ENCODE peak calls at places on chromosomes 1 and 21, in seven cellular contexts. V, T, I, X, Q, J and K are unnamed samples.

GRCh38 chr1:228158151-228158571 is 7.4 kb upstream of the IBA57 start:
- DNase-seq in J (no peak), I (no peak), V (no peak), X (peak), T (no peak), Q (no peak), K (no peak)

GRCh38 chr1:6998267-6998666 is 213.0 kb downstream of the CAMTA1 start:
- DNase-seq in I (no peak), Q (no peak), T (peak), V (no peak), J (no peak), X (no peak), K (no peak)

GRCh38 chr1:93374334-93375106 is 28.8 kb downstream of the DR1 start:
- DNase-seq in Q (no peak), X (no peak), J (no peak), T (no peak), V (no peak), I (no peak), K (no peak)

GRCh38 chr1:180343931-180344406 is 113.9 kb downstream of the LHX4 start:
- DNase-seq in X (no peak), Q (peak), I (peak), J (no peak), V (peak), T (no peak), K (no peak)

GRCh38 chr1:41418868-41419583 is 57.8 kb downstream of the FOXO6 start:
- DNase-seq in X (peak), V (peak), I (no peak), T (peak), Q (peak), J (no peak), K (no peak)

GRCh38 chr1:84478876-84479868 is at the start of gene RPF1:
- DNase-seq in X (peak), J (peak), T (peak), I (peak), V (peak), Q (peak), K (peak)

GRCh38 chr1:118012725-118013124 is 83.2 kb downstream of the WDR3 start:
- DNase-seq in Q (no peak), T (no peak), I (no peak), X (no peak), J (no peak), V (no peak), K (no peak)

GRCh38 chr1:59261537-59261936 is 35.4 kb upstream of the FGGY start:
- DNase-seq in T (no peak), V (no peak), I (no peak), J (no peak), X (no peak), Q (no peak), K (no peak)

GRCh38 chr1:10765734-10766478 is 30.5 kb downstream of the CASZ1 start:
- DNase-seq in Q (peak), T (no peak), J (no peak), I (no peak), X (no peak), V (no peak), K (no peak)

GRCh38 chr1:3290915-3291314 is 163.6 kb upstream of the ARHGEF16 start:
- DNase-seq in Q (no peak), T (no peak), J (no peak), X (no peak), I (no peak), V (no peak), K (no peak)

GRCh38 chr1:224637936-224638335 is 21.8 kb downstream of the CNIH3 start:
- DNase-seq in V (no peak), I (no peak), Q (no peak), X (no peak), J (no peak), T (no peak), K (no peak)

GRCh38 chr1:110648405-110648804 is 26.3 kb downstream of the KCNA3 start:
- DNase-seq in T (no peak), Q (no peak), J (no peak), I (no peak), X (no peak), V (no peak), K (no peak)

GRCh38 chr1:70084314-70084915 is 121.0 kb downstream of the LRRC40 start:
- DNase-seq in I (no peak), V (no peak), X (no peak), Q (no peak), J (no peak), T (no peak), K (no peak)

GRCh38 chr21:35658242-35658641 is 402.1 kb downstream of the SETD4 start:
- DNase-seq in J (no peak), X (no peak), Q (no peak), V (peak), T (no peak), I (peak), K (no peak)

GRCh38 chr1:12435639-12436344 is 182.2 kb downstream of the DHRS3 start:
- DNase-seq in V (peak), J (no peak), X (no peak), Q (peak), I (peak), T (no peak), K (no peak)

GRCh38 chr1:41917835-41918449 is 780 bp downstream of the HIVEP3 start:
- DNase-seq in Q (peak), V (no peak), J (no peak), X (no peak), T (no peak), I (peak), K (peak)

GRCh38 chr1:208837242-208837641 is 593.1 kb upstream of the PLXNA2 start:
- DNase-seq in I (no peak), Q (no peak), T (no peak), X (no peak), V (no peak), J (no peak), K (no peak)

GRCh38 chr1:225462429-225462713 is 34.5 kb upstream of the LBR start:
- DNase-seq in I (no peak), Q (no peak), T (peak), X (peak), J (no peak), V (no peak), K (no peak)

GRCh38 chr1:217048104-217048707 is 325.0 kb upstream of the ESRRG start:
- DNase-seq in V (no peak), I (peak), T (no peak), Q (no peak), J (no peak), X (no peak), K (no peak)

GRCh38 chr1:2466834-2467554 is 9.1 kb upstream of the PLCH2 start:
- DNase-seq in J (no peak), Q (no peak), X (no peak), V (no peak), I (no peak), T (no peak), K (peak)

GRCh38 chr1:247471445-247472016 is 13.6 kb upstream of the OR2B11 start:
- DNase-seq in J (no peak), Q (no peak), I (no peak), T (no peak), X (no peak), V (no peak), K (no peak)

GRCh38 chr21:31364265-31364945 is 20.3 kb upstream of the TIAM1 start:
- DNase-seq in J (no peak), T (no peak), X (no peak), I (no peak), Q (no peak), V (no peak), K (no peak)

GRCh38 chr21:26394341-26394740 is 178.7 kb downstream of the CYYR1 start:
- DNase-seq in Q (no peak), V (peak), T (no peak), J (no peak), X (no peak), I (no peak), K (no peak)

GRCh38 chr1:172002725-172003345 is 161.5 kb downstream of the DNM3 start:
- DNase-seq in V (peak), T (no peak), X (no peak), J (no peak), Q (peak), I (peak), K (peak)

GRCh38 chr1:94653454-94653853 is 111.9 kb upstream of the F3 start:
- DNase-seq in X (no peak), V (no peak), T (no peak), Q (no peak), I (no peak), J (no peak), K (no peak)

GRCh38 chr1:12456979-12457378 is 161.0 kb downstream of the DHRS3 start:
- DNase-seq in J (no peak), T (no peak), I (no peak), V (no peak), Q (peak), X (no peak), K (no peak)

GRCh38 chr1:9410737-9411297 is 118.1 kb downstream of the SPSB1 start:
- DNase-seq in Q (peak), T (no peak), J (no peak), V (peak), I (peak), X (no peak), K (no peak)

GRCh38 chr1:102833171-102833570 is 275.2 kb downstream of the COL11A1 start:
- DNase-seq in Q (no peak), V (no peak), J (no peak), T (no peak), I (no peak), X (no peak), K (no peak)

GRCh38 chr1:33966346-33967141 is 102.7 kb downstream of the HMGB4 start:
- DNase-seq in Q (no peak), V (no peak), X (no peak), J (no peak), T (peak), I (no peak), K (no peak)

GRCh38 chr1:27380223-27380622 is 2.9 kb downstream of the CD164L2 start:
- DNase-seq in V (no peak), J (no peak), X (no peak), I (no peak), T (no peak), Q (no peak), K (no peak)

GRCh38 chr1:2969870-2970291 is 51.4 kb upstream of the ACTRT2 start:
- DNase-seq in J (no peak), V (no peak), X (no peak), T (peak), I (no peak), Q (no peak), K (no peak)

GRCh38 chr1:22038036-22038435 is 14.5 kb upstream of the CDC42 start:
- DNase-seq in X (no peak), T (no peak), I (no peak), Q (no peak), V (no peak), J (no peak), K (no peak)

GRCh38 chr1:66576645-66577044 is 42.7 kb downstream of the SGIP1 start:
- DNase-seq in T (no peak), I (peak), Q (peak), X (no peak), V (peak), J (no peak), K (no peak)

GRCh38 chr1:58932820-58933598 is 149.2 kb upstream of the JUN start:
- DNase-seq in V (peak), Q (no peak), X (peak), T (no peak), I (no peak), J (no peak), K (no peak)